ENCODE peak calls at places on chromosome 20, in four cellular contexts. V, G, Q and I are unnamed samples.

GRCh38 chr20:4855097-4855496 is 133.4 kb downstream of the PRND start:
- DNase-seq in V (no peak), G (no peak), Q (no peak), I (no peak)

GRCh38 chr20:21516861-21517565 is 3.1 kb upstream of the NKX2-2 start:
- DNase-seq in V (no peak), G (no peak), Q (no peak), I (no peak)

GRCh38 chr20:49045440-49046086 is 549 bp upstream of the CSE1L start:
- DNase-seq in V (no peak), G (no peak), Q (no peak), I (no peak)

GRCh38 chr20:63163171-63163570 is 52.8 kb downstream of the YTHDF1 start:
- DNase-seq in V (no peak), G (no peak), Q (no peak), I (no peak)

GRCh38 chr20:22663528-22664025 is 79.2 kb upstream of the FOXA2 start:
- DNase-seq in V (no peak), G (no peak), Q (no peak), I (no peak)

GRCh38 chr20:24782221-24782620 is 166.8 kb upstream of the CST7 start:
- DNase-seq in V (no peak), G (no peak), Q (no peak), I (no peak)

GRCh38 chr20:341682-342081 is 5.2 kb upstream of the NRSN2 start:
- DNase-seq in V (peak; percentile 95), G (no peak), Q (peak; percentile 93), I (peak; percentile 91)

GRCh38 chr20:16476032-16476431 is 97.2 kb downstream of the KIF16B start:
- DNase-seq in V (peak; percentile 64), G (no peak), Q (peak; percentile 74), I (peak; percentile 6)

GRCh38 chr20:45301824-45302251 is 4.8 kb upstream of the RBPJL start:
- DNase-seq in V (no peak), G (no peak), Q (no peak), I (no peak)

GRCh38 chr20:50287512-50287911 is 96.9 kb downstream of the CEBPB start:
- DNase-seq in V (no peak), G (no peak), Q (no peak), I (no peak)

GRCh38 chr20:47810116-47810672 is 24.9 kb upstream of the SULF2 start:
- DNase-seq in V (no peak), G (no peak), Q (no peak), I (no peak)

GRCh38 chr20:18496042-18496441 is 983 bp downstream of the RBBP9 start:
- DNase-seq in V (no peak), G (no peak), Q (peak; percentile 18), I (no peak)

GRCh38 chr20:54431545-54431944 is 43.8 kb upstream of the DOK5 start:
- DNase-seq in V (no peak), G (no peak), Q (no peak), I (no peak)

GRCh38 chr20:40393680-40394079 is 295.4 kb downstream of the MAFB start:
- DNase-seq in V (no peak), G (no peak), Q (no peak), I (no peak)

GRCh38 chr20:63089051-63089907 is 82.5 kb upstream of the BHLHE23 start:
- DNase-seq in V (no peak), G (no peak), Q (no peak), I (no peak)

GRCh38 chr20:43916875-43917371 is 2.3 kb downstream of the TOX2 start:
- DNase-seq in V (no peak), G (no peak), Q (peak; percentile 47), I (no peak)

GRCh38 chr20:63941282-63942060 is 14.7 kb downstream of the UCKL1 start:
- DNase-seq in V (peak; percentile 58), G (peak; percentile 87), Q (no peak), I (no peak)

GRCh38 chr20:19849341-19850189 is 91.5 kb downstream of the RIN2 start:
- DNase-seq in V (no peak), G (no peak), Q (no peak), I (no peak)